ENCODE peak calls at places on chromosomes 2 and 18, in five cellular contexts. One of them, this sample, is unnamed.

GRCh38 chr18:54871231-54871630 is 43.0 kb downstream of the RAB27B start:
- DNase-seq in astrocyte: no peak
- DNase-seq in naive thymus-derived CD4-positive, alpha-beta T cell: no peak
- DNase-seq in right cardiac atrium: no peak
- DNase-seq in heart right ventricle: no peak
- DNase-seq in this sample: no peak

GRCh38 chr2:59182249-59182648 is 941.1 kb upstream of the FANCL start:
- DNase-seq in naive thymus-derived CD4-positive, alpha-beta T cell: no peak
- DNase-seq in astrocyte: no peak
- DNase-seq in right cardiac atrium: no peak
- DNase-seq in heart right ventricle: no peak
- DNase-seq in this sample: no peak

GRCh38 chr2:177195194-177195593 is 17.4 kb upstream of the HNRNPA3 start:
- DNase-seq in right cardiac atrium: no peak
- DNase-seq in heart right ventricle: no peak
- DNase-seq in naive thymus-derived CD4-positive, alpha-beta T cell: no peak
- DNase-seq in astrocyte: no peak
- DNase-seq in this sample: no peak

GRCh38 chr2:215711484-215712034 is 275.7 kb upstream of the FN1 start:
- DNase-seq in right cardiac atrium: no peak
- DNase-seq in heart right ventricle: peak
- DNase-seq in naive thymus-derived CD4-positive, alpha-beta T cell: no peak
- DNase-seq in astrocyte: peak
- DNase-seq in this sample: peak

GRCh38 chr18:52130621-52131020 is 209.4 kb upstream of the DCC start:
- DNase-seq in naive thymus-derived CD4-positive, alpha-beta T cell: no peak
- DNase-seq in astrocyte: no peak
- DNase-seq in right cardiac atrium: no peak
- DNase-seq in heart right ventricle: no peak
- DNase-seq in this sample: no peak

GRCh38 chr2:220847587-220847986 is 724.5 kb downstream of the EPHA4 start:
- DNase-seq in right cardiac atrium: no peak
- DNase-seq in naive thymus-derived CD4-positive, alpha-beta T cell: no peak
- DNase-seq in heart right ventricle: no peak
- DNase-seq in astrocyte: peak
- DNase-seq in this sample: no peak

GRCh38 chr2:27798948-27799645 is 27.6 kb downstream of the MRPL33 start:
- DNase-seq in right cardiac atrium: peak
- DNase-seq in naive thymus-derived CD4-positive, alpha-beta T cell: no peak
- DNase-seq in astrocyte: peak
- DNase-seq in heart right ventricle: peak
- DNase-seq in this sample: peak

GRCh38 chr2:102064679-102065674 is 73.2 kb downstream of the IL1R2 start:
- DNase-seq in right cardiac atrium: no peak
- DNase-seq in astrocyte: peak
- DNase-seq in naive thymus-derived CD4-positive, alpha-beta T cell: no peak
- DNase-seq in heart right ventricle: no peak
- DNase-seq in this sample: no peak

GRCh38 chr2:71528221-71528620 is 74.9 kb downstream of the DYSF start:
- DNase-seq in naive thymus-derived CD4-positive, alpha-beta T cell: no peak
- DNase-seq in right cardiac atrium: no peak
- DNase-seq in heart right ventricle: no peak
- DNase-seq in astrocyte: no peak
- DNase-seq in this sample: no peak

GRCh38 chr2:96514521-96514920 is 9.4 kb upstream of the NEURL3 start:
- DNase-seq in right cardiac atrium: no peak
- DNase-seq in heart right ventricle: no peak
- DNase-seq in astrocyte: no peak
- DNase-seq in naive thymus-derived CD4-positive, alpha-beta T cell: no peak
- DNase-seq in this sample: no peak

GRCh38 chr2:200090683-200091082 is 135.3 kb downstream of the MAIP1 start:
- DNase-seq in astrocyte: no peak
- DNase-seq in heart right ventricle: no peak
- DNase-seq in right cardiac atrium: no peak
- DNase-seq in naive thymus-derived CD4-positive, alpha-beta T cell: no peak
- DNase-seq in this sample: no peak

GRCh38 chr2:128644156-128644555 is 325.5 kb upstream of the HS6ST1 start:
- DNase-seq in naive thymus-derived CD4-positive, alpha-beta T cell: no peak
- DNase-seq in right cardiac atrium: no peak
- DNase-seq in astrocyte: no peak
- DNase-seq in heart right ventricle: no peak
- DNase-seq in this sample: no peak

GRCh38 chr2:169860149-169860548 is 32.9 kb downstream of the UBR3 start:
- DNase-seq in heart right ventricle: no peak
- DNase-seq in naive thymus-derived CD4-positive, alpha-beta T cell: no peak
- DNase-seq in astrocyte: no peak
- DNase-seq in right cardiac atrium: no peak
- DNase-seq in this sample: no peak

GRCh38 chr2:241774419-241775222 is 2.0 kb upstream of the GAL3ST2 start:
- DNase-seq in astrocyte: peak
- DNase-seq in right cardiac atrium: no peak
- DNase-seq in heart right ventricle: no peak
- DNase-seq in naive thymus-derived CD4-positive, alpha-beta T cell: no peak
- DNase-seq in this sample: no peak

GRCh38 chr18:36580266-36580665 is 248.5 kb downstream of the TPGS2 start:
- DNase-seq in naive thymus-derived CD4-positive, alpha-beta T cell: no peak
- DNase-seq in right cardiac atrium: no peak
- DNase-seq in astrocyte: peak
- DNase-seq in heart right ventricle: peak
- DNase-seq in this sample: no peak

GRCh38 chr2:14417586-14417985 is 214.9 kb upstream of the LRATD1 start:
- DNase-seq in right cardiac atrium: no peak
- DNase-seq in astrocyte: peak
- DNase-seq in heart right ventricle: no peak
- DNase-seq in naive thymus-derived CD4-positive, alpha-beta T cell: no peak
- DNase-seq in this sample: no peak

GRCh38 chr2:127121776-127122176 is 14.8 kb upstream of the BIN1 start:
- DNase-seq in heart right ventricle: peak
- DNase-seq in naive thymus-derived CD4-positive, alpha-beta T cell: no peak
- DNase-seq in right cardiac atrium: peak
- DNase-seq in astrocyte: no peak
- DNase-seq in this sample: no peak

GRCh38 chr2:145043399-145043834 is 523.5 kb upstream of the ZEB2 start:
- DNase-seq in astrocyte: no peak
- DNase-seq in right cardiac atrium: no peak
- DNase-seq in heart right ventricle: no peak
- DNase-seq in naive thymus-derived CD4-positive, alpha-beta T cell: no peak
- DNase-seq in this sample: no peak

GRCh38 chr2:169916623-169917022 is 89.4 kb downstream of the UBR3 start:
- DNase-seq in astrocyte: no peak
- DNase-seq in heart right ventricle: no peak
- DNase-seq in naive thymus-derived CD4-positive, alpha-beta T cell: no peak
- DNase-seq in right cardiac atrium: no peak
- DNase-seq in this sample: no peak

GRCh38 chr2:11744631-11745394 is 1.6 kb upstream of the LPIN1 start:
- DNase-seq in right cardiac atrium: no peak
- DNase-seq in naive thymus-derived CD4-positive, alpha-beta T cell: peak
- DNase-seq in heart right ventricle: no peak
- DNase-seq in astrocyte: peak
- DNase-seq in this sample: peak

GRCh38 chr18:24027156-24027555 is 12.6 kb downstream of the TTC39C start:
- DNase-seq in naive thymus-derived CD4-positive, alpha-beta T cell: no peak
- DNase-seq in right cardiac atrium: peak
- DNase-seq in astrocyte: peak
- DNase-seq in heart right ventricle: peak
- DNase-seq in this sample: no peak

GRCh38 chr2:205245652-205246051 is 436.6 kb upstream of the NRP2 start:
- DNase-seq in naive thymus-derived CD4-positive, alpha-beta T cell: no peak
- DNase-seq in astrocyte: peak
- DNase-seq in right cardiac atrium: no peak
- DNase-seq in heart right ventricle: no peak
- DNase-seq in this sample: peak

GRCh38 chr2:231548752-231549151 is 18.5 kb upstream of the NMUR1 start:
- DNase-seq in naive thymus-derived CD4-positive, alpha-beta T cell: no peak
- DNase-seq in heart right ventricle: no peak
- DNase-seq in right cardiac atrium: no peak
- DNase-seq in astrocyte: no peak
- DNase-seq in this sample: no peak

GRCh38 chr2:205017912-205018311 is 472.6 kb downstream of the PARD3B start:
- DNase-seq in right cardiac atrium: no peak
- DNase-seq in naive thymus-derived CD4-positive, alpha-beta T cell: no peak
- DNase-seq in heart right ventricle: no peak
- DNase-seq in astrocyte: no peak
- DNase-seq in this sample: no peak

GRCh38 chr2:23620841-23621341 is 235.9 kb downstream of the KLHL29 start:
- DNase-seq in right cardiac atrium: no peak
- DNase-seq in heart right ventricle: peak
- DNase-seq in astrocyte: peak
- DNase-seq in naive thymus-derived CD4-positive, alpha-beta T cell: no peak
- DNase-seq in this sample: no peak

GRCh38 chr18:25830787-25831186 is 259.6 kb downstream of the SS18 start:
- DNase-seq in naive thymus-derived CD4-positive, alpha-beta T cell: no peak
- DNase-seq in heart right ventricle: peak
- DNase-seq in astrocyte: peak
- DNase-seq in right cardiac atrium: peak
- DNase-seq in this sample: peak

GRCh38 chr2:85783796-85784195 is 30.0 kb downstream of the ATOH8 start:
- DNase-seq in astrocyte: no peak
- DNase-seq in naive thymus-derived CD4-positive, alpha-beta T cell: no peak
- DNase-seq in heart right ventricle: no peak
- DNase-seq in right cardiac atrium: no peak
- DNase-seq in this sample: no peak

GRCh38 chr2:231189571-231190495 is 8.6 kb upstream of the ARMC9 start:
- DNase-seq in astrocyte: no peak
- DNase-seq in right cardiac atrium: peak
- DNase-seq in naive thymus-derived CD4-positive, alpha-beta T cell: no peak
- DNase-seq in heart right ventricle: no peak
- DNase-seq in this sample: peak

GRCh38 chr18:681985-682384 is 24.5 kb downstream of the TYMS start:
- DNase-seq in heart right ventricle: no peak
- DNase-seq in right cardiac atrium: no peak
- DNase-seq in astrocyte: no peak
- DNase-seq in naive thymus-derived CD4-positive, alpha-beta T cell: peak
- DNase-seq in this sample: no peak

DNA sequence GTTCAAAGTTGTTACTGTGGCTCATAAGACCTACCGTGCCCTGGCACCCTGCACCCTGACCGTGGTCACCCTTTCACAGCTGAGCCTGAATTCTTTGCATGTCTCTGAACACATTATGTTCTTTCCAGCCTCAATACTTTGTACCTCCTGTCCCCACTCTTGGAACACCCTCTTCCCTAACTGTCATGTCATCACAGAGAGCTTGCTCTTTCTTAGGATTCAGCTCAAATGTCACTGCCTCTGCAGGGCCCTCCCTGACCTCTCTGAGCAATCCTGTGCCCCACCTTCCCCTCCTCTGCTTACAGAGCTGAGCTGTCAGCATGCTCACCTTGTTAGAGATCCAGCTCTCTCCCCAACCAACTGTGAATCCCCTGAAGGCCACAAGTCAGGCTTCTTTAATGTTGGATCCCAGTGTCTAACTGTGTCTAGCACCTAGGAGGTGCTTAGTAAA is 15.0 kb downstream of the PRKAG3 start:
- DNase-seq in naive thymus-derived CD4-positive, alpha-beta T cell: no peak
- DNase-seq in heart right ventricle: no peak
- DNase-seq in astrocyte: no peak
- DNase-seq in right cardiac atrium: no peak
- DNase-seq in this sample: no peak
- H3K27ac ChIP-seq in naive thymus-derived CD4-positive, alpha-beta T cell: no peak
- H3K27ac ChIP-seq in heart right ventricle: no peak
- H3K27ac ChIP-seq in astrocyte: no peak
- H3K27ac ChIP-seq in right cardiac atrium: no peak
- H3K27ac ChIP-seq in this sample: no peak

DNA sequence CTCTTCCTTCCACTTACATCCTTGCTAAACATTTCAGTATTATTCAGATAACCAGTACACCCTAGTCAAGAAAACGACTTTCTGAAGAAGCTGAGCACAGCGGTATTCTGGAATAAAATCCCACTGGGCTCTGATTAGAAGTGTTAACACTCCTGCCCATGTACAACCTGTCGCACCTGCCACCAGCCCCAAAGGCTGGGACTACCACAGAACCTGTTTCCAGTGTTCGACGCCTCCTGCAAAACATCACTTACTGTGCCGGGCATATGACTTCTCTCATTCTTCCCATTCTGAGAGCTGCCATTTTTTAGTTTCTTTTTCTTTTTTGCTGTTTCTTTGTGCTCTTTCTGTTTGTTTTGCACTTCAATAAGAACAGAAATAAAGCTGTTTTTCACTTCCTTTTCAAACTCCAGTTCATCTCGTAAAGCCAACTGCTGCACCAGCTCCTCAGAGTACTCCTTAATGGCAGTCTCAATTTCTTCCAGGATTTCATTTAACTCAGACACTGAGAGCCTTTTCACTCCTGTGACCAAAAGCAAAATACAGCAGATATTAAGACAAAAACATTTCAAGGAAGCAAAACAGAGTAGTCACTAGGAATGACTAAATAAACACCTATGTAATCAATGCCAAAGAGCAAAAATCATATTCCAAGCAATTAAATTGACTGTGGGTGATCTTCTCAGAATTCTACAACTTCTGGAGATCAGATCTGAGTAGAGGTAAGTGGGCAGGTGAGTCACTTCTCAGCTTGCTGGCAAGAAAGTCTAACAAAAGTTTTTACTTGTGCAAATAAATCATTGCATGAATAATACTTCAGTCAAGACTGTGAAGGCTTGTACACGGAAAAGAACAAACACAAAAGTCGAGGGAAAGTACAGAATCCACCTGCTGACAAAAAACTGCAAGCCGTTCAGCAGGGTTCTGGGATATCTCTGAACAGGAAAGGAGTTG is 19.3 kb downstream of the FEZ2 start:
- DNase-seq in right cardiac atrium: no peak
- DNase-seq in astrocyte: peak
- DNase-seq in naive thymus-derived CD4-positive, alpha-beta T cell: no peak
- DNase-seq in heart right ventricle: no peak
- DNase-seq in this sample: no peak
- H3K27ac ChIP-seq in right cardiac atrium: no peak
- H3K27ac ChIP-seq in astrocyte: no peak
- H3K27ac ChIP-seq in naive thymus-derived CD4-positive, alpha-beta T cell: no peak
- H3K27ac ChIP-seq in heart right ventricle: no peak
- H3K27ac ChIP-seq in this sample: no peak

GRCh38 chr2:222989431-222989830 is 62.6 kb upstream of the KCNE4 start:
- DNase-seq in astrocyte: no peak
- DNase-seq in right cardiac atrium: no peak
- DNase-seq in heart right ventricle: no peak
- DNase-seq in naive thymus-derived CD4-positive, alpha-beta T cell: no peak
- DNase-seq in this sample: no peak

GRCh38 chr2:222998459-222998858 is 53.5 kb upstream of the KCNE4 start:
- DNase-seq in heart right ventricle: no peak
- DNase-seq in naive thymus-derived CD4-positive, alpha-beta T cell: no peak
- DNase-seq in astrocyte: no peak
- DNase-seq in right cardiac atrium: no peak
- DNase-seq in this sample: no peak

GRCh38 chr2:222993920-222994650 is 57.9 kb upstream of the KCNE4 start:
- DNase-seq in astrocyte: peak
- DNase-seq in right cardiac atrium: peak
- DNase-seq in naive thymus-derived CD4-positive, alpha-beta T cell: no peak
- DNase-seq in heart right ventricle: peak
- DNase-seq in this sample: peak
- H3K27ac ChIP-seq in astrocyte: peak
- H3K27ac ChIP-seq in right cardiac atrium: peak
- H3K27ac ChIP-seq in naive thymus-derived CD4-positive, alpha-beta T cell: no peak
- H3K27ac ChIP-seq in heart right ventricle: peak
- H3K27ac ChIP-seq in this sample: no peak

GRCh38 chr2:157155992-157156391 is 101.5 kb upstream of the GALNT5 start:
- DNase-seq in right cardiac atrium: no peak
- DNase-seq in naive thymus-derived CD4-positive, alpha-beta T cell: no peak
- DNase-seq in astrocyte: no peak
- DNase-seq in heart right ventricle: no peak
- DNase-seq in this sample: no peak

GRCh38 chr2:157152362-157152761 is 105.1 kb upstream of the GALNT5 start:
- DNase-seq in heart right ventricle: no peak
- DNase-seq in naive thymus-derived CD4-positive, alpha-beta T cell: no peak
- DNase-seq in right cardiac atrium: no peak
- DNase-seq in astrocyte: no peak
- DNase-seq in this sample: no peak

GRCh38 chr2:157150747-157151146 is 106.8 kb upstream of the GALNT5 start:
- DNase-seq in naive thymus-derived CD4-positive, alpha-beta T cell: no peak
- DNase-seq in astrocyte: peak
- DNase-seq in right cardiac atrium: no peak
- DNase-seq in heart right ventricle: no peak
- DNase-seq in this sample: no peak
- H3K27ac ChIP-seq in naive thymus-derived CD4-positive, alpha-beta T cell: no peak
- H3K27ac ChIP-seq in astrocyte: no peak
- H3K27ac ChIP-seq in right cardiac atrium: no peak
- H3K27ac ChIP-seq in heart right ventricle: no peak
- H3K27ac ChIP-seq in this sample: no peak